ENCODE peak calls at places on chromosomes 5 and 9, in five cellular contexts. One of them, this sample, is unnamed.

GRCh38 chr5:90111354-90112070 is 298.0 kb downstream of the CETN3 start:
- DNase-seq in fibroblast of lung: peak; percentile 49
- DNase-seq in Peyer's patch: no peak
- DNase-seq in astrocyte: peak; percentile 12
- DNase-seq in AG10803: peak; percentile 4
- DNase-seq in this sample: no peak

GRCh38 chr9:88511906-88512305 is 23.1 kb upstream of the NXNL2 start:
- DNase-seq in fibroblast of lung: no peak
- DNase-seq in Peyer's patch: no peak
- DNase-seq in astrocyte: no peak
- DNase-seq in AG10803: no peak
- DNase-seq in this sample: no peak

GRCh38 chr9:91758491-91758981 is 191.5 kb downstream of the ROR2 start:
- DNase-seq in fibroblast of lung: peak; percentile 72
- DNase-seq in Peyer's patch: no peak
- DNase-seq in astrocyte: no peak
- DNase-seq in AG10803: peak; percentile 49
- DNase-seq in this sample: peak; percentile 89

GRCh38 chr5:134568761-134569725 is 43.6 kb downstream of the JADE2 start:
- DNase-seq in fibroblast of lung: peak; percentile 74
- DNase-seq in Peyer's patch: peak; percentile 66
- DNase-seq in astrocyte: no peak
- DNase-seq in AG10803: peak; percentile 54
- DNase-seq in this sample: no peak

GRCh38 chr9:75890541-75891276 is at the start of gene PCSK5:
- DNase-seq in fibroblast of lung: peak; percentile 96
- DNase-seq in Peyer's patch: peak; percentile 94
- DNase-seq in astrocyte: peak; percentile 94
- DNase-seq in AG10803: peak; percentile 87
- DNase-seq in this sample: peak; percentile 95

GRCh38 chr9:20357207-20357503 is 265.1 kb downstream of the MLLT3 start:
- DNase-seq in fibroblast of lung: no peak
- DNase-seq in Peyer's patch: no peak
- DNase-seq in astrocyte: no peak
- DNase-seq in AG10803: peak; percentile 7
- DNase-seq in this sample: no peak

GRCh38 chr9:22976454-22976853 is 529.8 kb downstream of the DMRTA1 start:
- DNase-seq in fibroblast of lung: peak; percentile 3
- DNase-seq in Peyer's patch: no peak
- DNase-seq in astrocyte: peak; percentile 16
- DNase-seq in AG10803: peak; percentile 44
- DNase-seq in this sample: no peak

GRCh38 chr9:127959841-127960409 is 20.9 kb downstream of the EEIG1 start:
- DNase-seq in fibroblast of lung: no peak
- DNase-seq in Peyer's patch: no peak
- DNase-seq in astrocyte: no peak
- DNase-seq in AG10803: no peak
- DNase-seq in this sample: no peak

GRCh38 chr9:138022756-138023393 is 145.3 kb downstream of the CACNA1B start:
- DNase-seq in fibroblast of lung: no peak
- DNase-seq in Peyer's patch: no peak
- DNase-seq in astrocyte: no peak
- DNase-seq in AG10803: no peak
- DNase-seq in this sample: peak; percentile 83

GRCh38 chr9:20356392-20357206 is 265.7 kb downstream of the MLLT3 start:
- DNase-seq in fibroblast of lung: peak; percentile 91
- DNase-seq in Peyer's patch: peak; percentile 53
- DNase-seq in astrocyte: peak; percentile 66
- DNase-seq in AG10803: peak; percentile 85
- DNase-seq in this sample: peak; percentile 86

GRCh38 chr5:71841107-71841506 is 122.0 kb downstream of the CARTPT start:
- DNase-seq in fibroblast of lung: no peak
- DNase-seq in Peyer's patch: no peak
- DNase-seq in astrocyte: no peak
- DNase-seq in AG10803: no peak
- DNase-seq in this sample: no peak

GRCh38 chr9:13116292-13116691 is 163.2 kb downstream of the MPDZ start:
- DNase-seq in fibroblast of lung: no peak
- DNase-seq in Peyer's patch: no peak
- DNase-seq in astrocyte: no peak
- DNase-seq in AG10803: no peak
- DNase-seq in this sample: no peak

GRCh38 chr9:96875460-96876142 is 21.3 kb upstream of the ZNF782 start:
- DNase-seq in fibroblast of lung: peak; percentile 83
- DNase-seq in Peyer's patch: peak; percentile 75
- DNase-seq in astrocyte: peak; percentile 59
- DNase-seq in AG10803: peak; percentile 18
- DNase-seq in this sample: peak; percentile 89

DNA sequence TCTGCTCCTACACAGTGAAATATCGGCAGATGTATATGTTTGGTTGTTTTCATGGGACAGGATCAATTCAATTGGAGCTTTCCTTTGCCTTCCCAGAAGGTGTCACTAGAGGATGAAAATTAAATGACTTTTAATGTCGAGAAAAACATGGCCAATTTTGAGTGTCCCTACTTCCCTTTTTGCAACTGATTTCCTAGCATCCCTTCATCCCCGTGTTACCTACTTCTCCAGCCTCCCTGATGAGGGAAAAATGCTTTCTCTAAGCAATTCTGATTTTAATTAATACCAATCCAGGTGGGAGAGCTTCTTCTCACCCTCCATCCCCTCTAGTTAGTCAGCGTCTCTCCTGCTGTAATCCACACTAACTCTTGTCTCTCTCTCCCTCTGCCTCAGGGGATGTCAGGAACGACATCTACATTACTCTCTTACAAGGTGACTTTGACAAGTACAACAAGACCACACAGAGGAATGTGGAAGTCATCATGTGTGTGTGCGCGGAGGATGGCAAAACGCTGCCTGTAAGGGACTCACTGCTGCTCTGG is 64.9 kb downstream of the DOCK2 start:
- DNase-seq in fibroblast of lung: peak; percentile 76
- DNase-seq in Peyer's patch: no peak
- DNase-seq in astrocyte: no peak
- DNase-seq in AG10803: peak; percentile 63
- DNase-seq in this sample: no peak
- TF ChIP-seq CTCF in fibroblast of lung: peak; percentile 67
- TF ChIP-seq CTCF in Peyer's patch: no peak
- TF ChIP-seq CTCF in astrocyte: peak; percentile 67
- TF ChIP-seq CTCF in AG10803: peak; percentile 77
- TF ChIP-seq CTCF in this sample: peak; percentile 79

GRCh38 chr9:81032831-81033230 is 656.5 kb downstream of the TLE1 start:
- DNase-seq in fibroblast of lung: peak; percentile 19
- DNase-seq in Peyer's patch: no peak
- DNase-seq in astrocyte: peak; percentile 81
- DNase-seq in AG10803: no peak
- DNase-seq in this sample: no peak

GRCh38 chr9:81032030-81032572 is 657.2 kb downstream of the TLE1 start:
- DNase-seq in fibroblast of lung: peak; percentile 90
- DNase-seq in Peyer's patch: no peak
- DNase-seq in astrocyte: peak; percentile 94
- DNase-seq in AG10803: peak; percentile 67
- DNase-seq in this sample: no peak

GRCh38 chr9:81037889-81038288 is 651.5 kb downstream of the TLE1 start:
- DNase-seq in fibroblast of lung: no peak
- DNase-seq in Peyer's patch: no peak
- DNase-seq in astrocyte: no peak
- DNase-seq in AG10803: no peak
- DNase-seq in this sample: no peak

GRCh38 chr9:81035171-81035570 is 654.2 kb downstream of the TLE1 start:
- DNase-seq in fibroblast of lung: peak; percentile 52
- DNase-seq in Peyer's patch: no peak
- DNase-seq in astrocyte: peak; percentile 97
- DNase-seq in AG10803: peak; percentile 20
- DNase-seq in this sample: no peak

GRCh38 chr9:81035601-81036000 is 653.7 kb downstream of the TLE1 start:
- DNase-seq in fibroblast of lung: no peak
- DNase-seq in Peyer's patch: no peak
- DNase-seq in astrocyte: no peak
- DNase-seq in AG10803: no peak
- DNase-seq in this sample: no peak
- TF ChIP-seq CTCF in fibroblast of lung: no peak
- TF ChIP-seq CTCF in Peyer's patch: no peak
- TF ChIP-seq CTCF in astrocyte: no peak
- TF ChIP-seq CTCF in AG10803: no peak
- TF ChIP-seq CTCF in this sample: no peak

GRCh38 chr9:99509900-99510299 is 287.8 kb downstream of the SEC61B start:
- DNase-seq in fibroblast of lung: no peak
- DNase-seq in Peyer's patch: no peak
- DNase-seq in astrocyte: no peak
- DNase-seq in AG10803: no peak
- DNase-seq in this sample: no peak

GRCh38 chr9:99513441-99514112 is 291.5 kb downstream of the SEC61B start:
- DNase-seq in fibroblast of lung: no peak
- DNase-seq in Peyer's patch: no peak
- DNase-seq in astrocyte: no peak
- DNase-seq in AG10803: no peak
- DNase-seq in this sample: no peak

GRCh38 chr9:99509291-99509826 is 287.3 kb downstream of the SEC61B start:
- DNase-seq in fibroblast of lung: no peak
- DNase-seq in Peyer's patch: no peak
- DNase-seq in astrocyte: no peak
- DNase-seq in AG10803: no peak
- DNase-seq in this sample: no peak

GRCh38 chr9:99515087-99515486 is 293.0 kb downstream of the SEC61B start:
- DNase-seq in fibroblast of lung: no peak
- DNase-seq in Peyer's patch: no peak
- DNase-seq in astrocyte: no peak
- DNase-seq in AG10803: no peak
- DNase-seq in this sample: no peak

DNA sequence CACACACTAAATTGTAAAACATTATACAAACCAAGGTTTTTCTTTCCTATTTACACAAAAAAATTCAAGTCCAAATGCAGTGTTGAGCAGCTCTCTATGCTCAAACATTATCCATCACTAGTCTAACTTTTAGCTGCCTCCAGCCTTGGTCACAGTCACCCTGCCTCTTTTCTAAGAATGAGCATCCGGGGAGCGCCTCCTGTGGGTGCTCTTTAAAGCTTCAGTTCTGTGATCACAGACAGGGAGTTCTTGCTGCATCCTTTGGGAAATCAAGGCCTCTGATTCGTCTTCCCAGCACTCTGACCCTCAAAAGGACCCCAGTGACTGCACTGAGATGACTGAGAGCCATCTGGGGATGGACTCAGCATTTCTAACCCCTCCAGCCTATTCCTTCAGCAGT is 289.6 kb downstream of the SEC61B start:
- DNase-seq in fibroblast of lung: no peak
- DNase-seq in Peyer's patch: no peak
- DNase-seq in astrocyte: no peak
- DNase-seq in AG10803: no peak
- DNase-seq in this sample: no peak
- TF ChIP-seq CTCF in fibroblast of lung: peak; percentile 19
- TF ChIP-seq CTCF in Peyer's patch: no peak
- TF ChIP-seq CTCF in astrocyte: no peak
- TF ChIP-seq CTCF in AG10803: peak; percentile 21
- TF ChIP-seq CTCF in this sample: no peak

GRCh38 chr5:69335341-69335975 is 2.9 kb upstream of the CCDC125 start:
- DNase-seq in fibroblast of lung: no peak
- DNase-seq in Peyer's patch: no peak
- DNase-seq in astrocyte: no peak
- DNase-seq in AG10803: no peak
- DNase-seq in this sample: no peak

GRCh38 chr5:69331528-69332445 is 814 bp downstream of the CCDC125 start:
- DNase-seq in fibroblast of lung: no peak
- DNase-seq in Peyer's patch: peak; percentile 62
- DNase-seq in astrocyte: no peak
- DNase-seq in AG10803: no peak
- DNase-seq in this sample: peak; percentile 40

GRCh38 chr5:69329905-69330489 is 2.6 kb downstream of the CCDC125 start:
- DNase-seq in fibroblast of lung: no peak
- DNase-seq in Peyer's patch: no peak
- DNase-seq in astrocyte: no peak
- DNase-seq in AG10803: no peak
- DNase-seq in this sample: no peak

DNA sequence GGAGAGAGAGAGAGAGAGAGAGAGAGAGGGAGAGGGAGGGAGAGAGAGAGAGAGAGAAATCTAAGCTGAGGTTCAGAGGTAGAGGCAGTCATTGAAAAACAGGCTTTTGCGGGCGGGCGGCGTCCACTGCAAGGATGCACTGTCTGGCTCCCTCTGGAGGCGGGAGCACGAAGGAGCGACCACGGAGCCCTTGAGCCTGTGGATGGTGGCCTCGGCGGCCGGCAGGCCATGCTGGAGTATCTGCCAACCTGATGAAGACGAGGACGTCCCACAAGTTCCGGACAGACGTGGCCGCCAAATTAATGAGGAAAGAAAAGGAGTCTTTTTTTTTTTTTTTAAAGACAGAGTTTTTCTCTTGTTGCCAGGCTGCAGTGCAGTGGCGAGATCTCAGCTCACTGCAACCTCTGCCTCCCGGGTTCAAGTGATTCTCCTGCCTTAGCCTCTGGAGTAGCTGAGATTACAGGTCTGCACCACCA is 2.2 kb upstream of the CCDC125 start:
- DNase-seq in fibroblast of lung: peak; percentile 78
- DNase-seq in Peyer's patch: peak; percentile 89
- DNase-seq in astrocyte: peak; percentile 58
- DNase-seq in AG10803: peak; percentile 80
- DNase-seq in this sample: peak; percentile 94
- TF ChIP-seq CTCF in fibroblast of lung: peak; percentile 75
- TF ChIP-seq CTCF in Peyer's patch: no peak
- TF ChIP-seq CTCF in astrocyte: peak; percentile 56
- TF ChIP-seq CTCF in AG10803: peak; percentile 78
- TF ChIP-seq CTCF in this sample: peak; percentile 88

DNA sequence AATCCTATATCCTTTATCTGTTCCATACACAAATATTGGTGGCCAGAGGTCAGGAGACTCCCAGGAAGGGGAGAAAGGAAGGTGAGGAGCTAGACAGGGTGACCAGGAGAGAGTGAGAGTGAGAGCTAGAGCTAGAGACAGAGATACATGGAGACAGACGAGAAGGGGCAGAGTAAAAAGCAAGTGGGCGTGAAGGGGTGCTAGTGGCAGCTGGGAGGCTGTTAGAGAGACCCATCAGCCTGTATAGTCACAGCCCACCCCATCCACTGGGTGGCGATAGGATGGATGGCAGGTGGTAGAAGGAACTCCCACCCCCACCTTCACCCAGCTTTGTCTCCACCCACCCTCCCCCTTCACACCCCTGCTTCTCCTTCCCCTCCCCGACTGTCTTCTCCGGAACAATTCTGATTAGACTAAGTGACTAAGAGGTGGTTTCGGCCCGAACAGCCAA is 32.8 kb downstream of the PCDH1 start:
- DNase-seq in fibroblast of lung: no peak
- DNase-seq in Peyer's patch: no peak
- DNase-seq in astrocyte: no peak
- DNase-seq in AG10803: no peak
- DNase-seq in this sample: no peak
- TF ChIP-seq CTCF in fibroblast of lung: no peak
- TF ChIP-seq CTCF in Peyer's patch: no peak
- TF ChIP-seq CTCF in astrocyte: no peak
- TF ChIP-seq CTCF in AG10803: no peak
- TF ChIP-seq CTCF in this sample: no peak

DNA sequence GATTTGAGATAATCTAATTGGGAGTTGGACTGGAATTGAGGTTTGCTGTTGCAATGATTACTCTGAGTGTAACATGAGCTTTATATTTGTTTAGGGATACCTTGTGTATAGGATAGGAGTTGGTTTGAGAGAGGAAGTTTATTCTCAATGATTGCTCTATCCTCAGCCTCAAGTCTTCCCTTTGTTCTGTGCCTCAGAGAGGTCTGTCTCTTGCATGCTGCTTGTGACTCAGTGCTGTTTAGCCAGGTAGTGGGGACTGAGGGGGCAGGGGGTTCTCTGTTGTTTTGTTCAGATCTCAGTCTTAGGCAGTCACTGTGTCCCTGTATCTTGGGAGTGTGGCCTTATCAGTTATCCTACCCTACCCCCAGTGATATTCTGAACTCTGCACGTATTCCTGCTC is 192.1 kb downstream of the SPATA31D1 start:
- DNase-seq in fibroblast of lung: no peak
- DNase-seq in Peyer's patch: no peak
- DNase-seq in astrocyte: no peak
- DNase-seq in AG10803: no peak
- DNase-seq in this sample: no peak
- TF ChIP-seq CTCF in fibroblast of lung: no peak
- TF ChIP-seq CTCF in Peyer's patch: no peak
- TF ChIP-seq CTCF in astrocyte: no peak
- TF ChIP-seq CTCF in AG10803: no peak
- TF ChIP-seq CTCF in this sample: no peak

This sample was measured in osteocyte.